ENCODE peak calls at places on chromosomes 13 and 19, in four cellular contexts. Q is esophagus squamous epithelium, L is Peyer's patch, G is heart left ventricle. N is an unnamed sample. For H3K4me1, the result is how much of the 10 kb centered on the place peaks cover.

GRCh38 chr13:110312669-110313031 is 5.6 kb downstream of the COL4A2 start:
- DNase-seq in L (no peak), G (no peak), Q (no peak), N (no peak)

GRCh38 chr13:73355134-73355533 is 296.3 kb downstream of the KLF5 start:
- DNase-seq in Q (no peak), L (no peak), G (no peak), N (no peak)

GRCh38 chr19:49916839-49917733 is 11.9 kb upstream of the ATF5 start:
- DNase-seq in G (no peak), Q (no peak), L (no peak), N (no peak)

GRCh38 chr13:113967206-113967720 is 6.6 kb downstream of the C13orf46 start:
- DNase-seq in Q (no peak), L (no peak), G (no peak), N (no peak)

GRCh38 chr19:49882643-49883042 is 5.1 kb downstream of the TBC1D17 start:
- DNase-seq in G (no peak), Q (no peak), L (no peak), N (no peak)

GRCh38 chr13:114049626-114050101 is 75.8 kb upstream of the C13orf46 start:
- DNase-seq in G (no peak), Q (no peak), L (no peak), N (no peak)

GRCh38 chr13:33251131-33251629 is 34.4 kb downstream of the STARD13 start:
- DNase-seq in G (peak), Q (no peak), L (no peak), N (peak)

GRCh38 chr13:44792096-44792495 is 197.2 kb downstream of the NUFIP1 start:
- DNase-seq in G (no peak), L (no peak), Q (no peak), N (no peak)

GRCh38 chr19:44609219-44609618 is 4.1 kb upstream of the IGSF23 start:
- DNase-seq in G (no peak), Q (no peak), L (no peak), N (no peak)

GRCh38 chr19:41408256-41408655 is 10.6 kb downstream of the BCKDHA start:
- DNase-seq in G (no peak), L (no peak), Q (no peak), N (no peak)

GRCh38 chr13:97275775-97276501 is 53.8 kb downstream of the MBNL2 start:
- DNase-seq in L (no peak), G (no peak), Q (no peak), N (no peak)

GRCh38 chr19:16328824-16329482 is 4.3 kb downstream of the KLF2 start:
- DNase-seq in Q (no peak), L (peak), G (peak), N (no peak)

GRCh38 chr19:18577365-18577914 is 5.8 kb downstream of the UBA52 start:
- DNase-seq in L (no peak), G (no peak), Q (no peak), N (no peak)
- TF ChIP-seq POLR2A in L (no peak), G (no peak), Q (no peak), N (no peak)

DNA sequence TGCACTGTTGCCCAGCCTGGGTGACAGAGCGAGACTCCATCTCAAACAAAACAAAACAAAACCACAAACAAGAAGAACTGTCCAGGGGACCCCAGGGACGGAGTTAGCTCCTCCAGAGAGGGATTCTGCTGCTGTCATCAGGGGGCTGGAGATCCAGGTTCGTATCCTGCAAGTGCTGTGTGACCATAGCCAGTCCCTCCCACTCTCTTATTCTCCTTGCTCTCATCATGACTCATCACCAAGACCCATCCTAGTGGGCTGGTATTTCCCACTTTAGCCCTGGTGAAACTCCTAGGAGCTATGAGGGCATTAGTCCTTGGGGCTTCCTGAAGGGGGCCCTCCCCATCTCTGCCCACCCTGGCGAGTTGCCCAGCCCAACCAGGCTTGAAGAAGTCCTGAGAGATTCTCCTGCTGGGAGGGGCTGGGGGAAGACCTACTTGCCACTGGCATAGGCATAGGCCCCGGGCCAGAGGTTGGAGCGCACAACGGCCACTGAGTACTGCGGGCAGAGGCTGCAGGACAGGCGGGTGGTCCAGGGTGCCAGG is 7.4 kb upstream of the DMWD start:
- DNase-seq in G (no peak), Q (no peak), L (no peak), N (no peak)
- H3K4me1 ChIP-seq in G (under half), Q (under half), L (under half), N (under half)

GRCh38 chr19:2150794-2151338 is 500 bp downstream of the AP3D1 start:
- DNase-seq in L (peak), Q (no peak), G (no peak), N (no peak)

GRCh38 chr19:2148482-2149135 is 2.8 kb downstream of the AP3D1 start:
- DNase-seq in L (no peak), Q (no peak), G (no peak), N (no peak)

GRCh38 chr19:2154587-2155075 is 3.3 kb upstream of the AP3D1 start:
- DNase-seq in Q (no peak), L (peak), G (no peak), N (no peak)

GRCh38 chr19:2149980-2150793 is 1.2 kb downstream of the AP3D1 start:
- DNase-seq in L (no peak), Q (no peak), G (no peak), N (peak)

GRCh38 chr19:2151339-2152229 is at the start of gene AP3D1:
- DNase-seq in G (peak), Q (peak), L (peak), N (peak)
- TF ChIP-seq POLR2A in G (peak), Q (no peak), L (peak), N (peak)

DNA sequence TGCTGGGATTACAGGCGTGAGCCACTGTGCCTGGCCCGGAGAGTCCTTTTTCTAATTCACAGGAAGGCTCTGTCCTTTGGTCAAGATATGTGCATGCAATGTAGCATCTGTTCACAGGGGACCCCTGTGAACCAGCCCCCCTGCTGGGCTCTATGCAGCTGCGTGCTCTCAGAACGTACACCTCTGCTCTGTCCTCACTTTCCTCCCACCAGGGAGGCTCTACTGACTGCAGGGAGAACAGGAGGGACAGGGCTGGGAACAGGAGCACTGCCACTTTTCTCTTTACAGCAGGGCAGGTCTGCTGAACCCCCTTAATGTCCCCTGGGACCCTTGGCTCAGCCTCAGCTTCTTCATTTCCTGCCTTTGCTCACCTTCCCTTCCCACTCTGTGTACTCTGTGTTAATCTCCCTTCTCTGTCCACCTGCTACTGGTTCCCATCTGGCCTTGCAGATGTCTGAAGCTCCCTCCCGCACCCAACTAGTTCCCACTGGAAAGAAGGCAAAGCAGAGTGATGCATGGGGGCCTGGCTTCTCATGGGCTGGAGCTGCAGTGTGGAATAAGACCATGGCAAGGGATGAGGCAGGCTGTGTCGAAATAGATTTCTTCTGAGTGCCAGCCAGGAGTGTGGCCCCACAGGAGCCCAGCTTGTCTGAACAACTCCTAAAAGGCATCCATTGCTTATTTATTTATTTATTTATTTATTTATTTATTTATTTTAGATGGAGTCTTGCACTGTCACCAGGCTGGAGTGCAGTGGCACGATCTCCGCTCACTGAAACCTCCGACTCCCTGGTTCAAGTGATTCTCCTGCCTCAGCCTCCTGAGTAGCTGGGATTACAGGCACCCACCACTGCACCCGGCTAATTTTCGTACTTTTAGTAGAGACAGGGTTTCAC is 7.2 kb downstream of the ADGRE2 start:
- DNase-seq in L (peak), G (no peak), Q (no peak), N (no peak)
- H3K4me1 ChIP-seq in L (under half), G (under half), Q (under half), N (under half)

GRCh38 chr13:41015920-41016319 is 3.2 kb downstream of the ELF1 start:
- DNase-seq in Q (no peak), G (no peak), L (no peak), N (no peak)
- TF ChIP-seq POLR2A in Q (no peak), G (no peak), L (no peak), N (no peak)

GRCh38 chr19:18647807-18648206 is 11.0 kb downstream of the KLHL26 start:
- DNase-seq in G (no peak), Q (no peak), L (no peak), N (no peak)

GRCh38 chr19:18650048-18650435 is 13.2 kb downstream of the KLHL26 start:
- DNase-seq in G (peak), L (no peak), Q (no peak), N (peak)

GRCh38 chr19:18648971-18649310 is 12.1 kb downstream of the KLHL26 start:
- DNase-seq in Q (no peak), G (no peak), L (no peak), N (peak)

GRCh38 chr19:18650468-18651001 is 13.7 kb downstream of the KLHL26 start:
- DNase-seq in Q (no peak), L (peak), G (peak), N (peak)

GRCh38 chr19:18649371-18650047 is 12.7 kb downstream of the KLHL26 start:
- DNase-seq in Q (no peak), G (peak), L (peak), N (peak)
- H3K4me1 ChIP-seq in Q (under half), G (half or more), L (under half), N (half or more)

GRCh38 chr19:58575183-58576041 is 2.3 kb upstream of the MZF1 start:
- DNase-seq in Q (no peak), G (peak), L (peak), N (peak)
- TF ChIP-seq POLR2A in Q (peak), G (peak), L (peak), N (peak)

DNA sequence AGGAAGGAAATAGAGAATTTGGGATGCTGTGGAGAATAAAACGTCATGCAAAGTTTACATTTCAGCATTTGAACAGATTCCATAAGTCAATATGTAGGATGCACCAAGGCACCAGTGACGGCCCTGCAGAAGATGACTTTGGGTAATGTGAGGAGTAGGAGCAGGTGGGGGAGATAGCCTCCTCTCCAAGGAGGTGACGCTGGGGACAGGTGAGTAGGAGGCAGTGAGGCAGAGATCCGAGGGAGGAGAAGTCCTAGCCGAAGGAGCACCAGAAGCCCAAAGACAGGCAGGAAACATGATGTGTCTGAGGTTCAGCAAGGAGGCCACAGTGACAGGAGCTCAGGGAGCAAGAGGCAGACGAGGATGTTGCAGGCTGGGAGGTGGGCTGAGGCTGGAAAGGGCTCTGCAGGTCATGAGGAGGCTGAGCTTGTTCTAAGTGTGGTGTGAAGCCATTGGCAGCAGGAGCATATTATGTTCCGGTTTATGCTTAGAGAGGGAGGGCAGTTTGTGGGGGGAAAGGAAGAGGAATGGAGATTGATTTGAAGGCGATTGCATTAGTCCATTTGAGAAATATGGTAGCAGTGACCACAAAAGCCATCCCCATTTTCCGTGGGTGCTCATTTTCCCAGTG is 55.7 kb upstream of the C1QTNF9 start:
- DNase-seq in Q (no peak), L (no peak), G (no peak), N (no peak)
- H3K4me1 ChIP-seq in Q (under half), L (under half), G (under half), N (under half)

GRCh38 chr19:35166100-35167063 is 11.8 kb downstream of the FXYD5 start:
- DNase-seq in Q (no peak), L (peak), G (no peak), N (no peak)

GRCh38 chr19:35167251-35168119 is 12.9 kb downstream of the FXYD5 start:
- DNase-seq in G (no peak), L (peak), Q (no peak), N (no peak)

GRCh38 chr19:35170359-35171061 is 16.0 kb downstream of the FXYD5 start:
- DNase-seq in L (peak), Q (no peak), G (no peak), N (no peak)

GRCh38 chr19:35169226-35169995 is 14.9 kb downstream of the FXYD5 start:
- DNase-seq in L (peak), Q (no peak), G (no peak), N (no peak)

DNA sequence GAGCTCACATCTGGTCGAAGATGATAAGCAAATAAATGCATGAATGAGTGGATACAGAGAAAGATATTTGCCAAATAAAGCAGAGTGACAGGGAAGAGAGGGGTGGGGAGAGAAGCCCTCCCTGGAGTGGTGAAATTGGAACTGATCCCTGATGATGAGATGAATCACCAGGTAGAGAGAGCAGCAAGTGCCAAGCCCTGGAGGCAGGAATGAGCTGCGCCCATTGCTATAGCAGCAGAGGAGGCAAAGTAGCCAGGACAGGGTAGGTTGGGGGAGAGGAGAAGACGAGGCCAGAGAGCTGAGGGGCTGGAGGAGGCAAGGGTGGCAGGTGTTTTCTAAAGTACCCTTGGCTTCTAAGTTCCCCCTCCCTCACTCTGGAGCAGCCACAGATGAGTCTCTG is 13.7 kb downstream of the FXYD5 start:
- DNase-seq in L (no peak), Q (no peak), G (no peak), N (no peak)
- TF ChIP-seq POLR2A in L (no peak), Q (no peak), G (no peak), N (no peak)

GRCh38 chr19:39407394-39407643 is 672 bp downstream of the ZFP36 start:
- DNase-seq in L (no peak), G (no peak), Q (peak), N (no peak)
- H3K4me1 ChIP-seq in L (under half), G (half or more), Q (under half), N (under half)